ENCODE peak calls at places on chromosomes 1 and 21, in six cellular contexts. M is PC-3, X is fibroblast of lung, G is foreskin keratinocyte, C is IMR-90, E is type B pancreatic cell. D is an unnamed sample.

GRCh38 chr1:235878082-235878781 is 11.5 kb upstream of the LYST start:
- DNase-seq in C (no peak), M (no peak), E (no peak), G (peak), X (no peak), D (peak)

GRCh38 chr1:58741689-58742553 is 41.9 kb downstream of the JUN start:
- DNase-seq in M (no peak), G (no peak), C (no peak), E (no peak), X (no peak), D (no peak)

GRCh38 chr1:45238846-45239245 is 32.4 kb upstream of the ZSWIM5 start:
- DNase-seq in G (no peak), X (no peak), M (no peak), C (no peak), E (no peak), D (no peak)

GRCh38 chr1:223175032-223175431 is 32.0 kb upstream of the TLR5 start:
- DNase-seq in C (peak), E (no peak), M (peak), X (no peak), G (no peak), D (no peak)

GRCh38 chr1:224503161-224504118 is 68.8 kb upstream of the WDR26 start:
- DNase-seq in E (peak), M (peak), C (peak), G (peak), X (peak), D (peak)

GRCh38 chr1:115643219-115643618 is 1.4 kb downstream of the VANGL1 start:
- DNase-seq in M (no peak), C (no peak), E (no peak), X (no peak), G (no peak), D (no peak)

GRCh38 chr21:28704746-28705145 is 287.9 kb downstream of the LTN1 start:
- DNase-seq in M (no peak), X (peak), E (no peak), C (peak), G (no peak), D (no peak)

GRCh38 chr1:53396563-53397268 is 62.5 kb upstream of the DMRTB1 start:
- DNase-seq in X (no peak), C (no peak), M (no peak), G (no peak), E (no peak), D (no peak)

GRCh38 chr1:8814870-8815269 is 2.6 kb downstream of the RERE start:
- DNase-seq in M (no peak), E (peak), C (no peak), X (no peak), G (no peak), D (no peak)

GRCh38 chr1:155322571-155322952 is 1.9 kb downstream of the RUSC1 start:
- DNase-seq in G (no peak), X (peak), E (no peak), C (peak), M (peak), D (no peak)

DNA sequence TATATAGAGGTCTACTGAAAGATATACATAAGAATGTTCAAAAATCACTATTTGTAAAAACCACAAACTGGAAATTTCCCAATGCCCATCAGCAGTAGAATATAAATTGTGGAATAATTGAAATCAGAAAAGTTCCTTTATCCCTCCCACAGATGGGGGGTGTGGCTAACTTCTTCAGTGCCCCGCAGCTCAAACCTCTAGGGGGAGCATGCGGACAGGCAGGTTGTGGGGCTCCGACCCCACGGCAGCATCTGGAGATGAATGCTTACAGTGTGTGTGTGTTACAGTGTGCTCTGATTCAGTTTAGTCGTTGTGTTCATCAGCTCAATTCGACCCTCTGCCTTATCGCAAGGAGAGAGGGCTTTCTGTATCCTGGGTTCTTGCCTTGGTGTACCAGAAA is 262.1 kb upstream of the LRRC7 start:
- DNase-seq in X (no peak), G (no peak), E (no peak), C (no peak), M (peak), D (no peak)
- TF ChIP-seq CTCF in X (no peak), G (peak), E (no peak), C (no peak), M (peak), D (no peak)

DNA sequence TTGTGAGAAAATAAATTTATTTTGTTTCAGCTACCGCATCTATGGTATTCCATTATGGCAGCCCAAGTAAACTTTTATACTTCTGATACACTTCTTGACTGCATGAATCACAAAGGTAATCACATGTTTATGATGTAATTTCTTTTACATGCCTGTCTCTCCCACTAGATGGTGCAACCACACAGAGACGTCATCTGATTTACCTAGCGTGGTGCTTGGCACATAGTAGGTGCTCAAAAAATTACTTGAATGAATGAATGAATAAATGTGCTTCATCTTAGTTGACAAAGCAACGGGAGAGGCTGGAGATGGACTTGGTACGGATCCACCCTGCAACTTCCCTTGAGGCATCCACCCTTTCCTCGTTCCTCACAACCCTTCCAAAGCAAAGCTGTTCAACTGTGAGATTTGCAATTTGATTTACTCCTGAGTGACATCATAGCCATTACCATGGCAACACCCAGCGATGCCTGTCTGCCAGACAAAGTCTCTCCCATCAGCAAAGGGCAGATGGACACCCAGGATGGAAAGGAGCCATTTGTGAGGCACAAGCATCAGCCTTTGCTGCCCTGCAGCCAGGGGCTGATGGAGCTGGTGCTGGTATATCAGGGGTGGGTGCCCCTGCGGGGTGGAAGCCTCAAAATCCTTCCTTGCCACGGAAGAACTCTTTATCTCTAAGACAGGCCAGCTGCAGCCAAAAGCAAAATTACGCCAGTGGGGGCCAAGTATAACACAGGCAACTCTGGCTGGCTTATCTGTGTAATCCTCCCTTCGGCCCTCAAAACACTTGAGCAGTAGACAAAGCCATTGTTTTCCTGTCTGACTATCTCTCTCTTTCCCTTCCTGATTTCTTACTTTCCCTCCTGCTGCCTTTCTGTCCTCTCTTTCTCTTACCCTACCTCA is 18.9 kb upstream of the VWA5B1 start:
- DNase-seq in M (peak), E (no peak), G (no peak), X (no peak), C (no peak), D (no peak)
- TF ChIP-seq CTCF in M (peak), E (peak), G (peak), X (no peak), C (no peak), D (no peak)

GRCh38 chr1:237671935-237672334 is 218.8 kb downstream of the ZP4 start:
- DNase-seq in G (no peak), C (no peak), M (no peak), X (no peak), E (no peak), D (no peak)

GRCh38 chr1:237677979-237678378 is 212.7 kb downstream of the ZP4 start:
- DNase-seq in G (peak), C (peak), X (peak), E (no peak), M (peak), D (no peak)

GRCh38 chr1:237671262-237671661 is 219.5 kb downstream of the ZP4 start:
- DNase-seq in C (no peak), X (no peak), G (no peak), M (no peak), E (no peak), D (no peak)

GRCh38 chr1:237670296-237670695 is 220.4 kb downstream of the ZP4 start:
- DNase-seq in G (no peak), C (no peak), E (no peak), M (no peak), X (no peak), D (no peak)

GRCh38 chr1:237672748-237673147 is 218.0 kb downstream of the ZP4 start:
- DNase-seq in X (peak), G (no peak), E (no peak), M (peak), C (no peak), D (no peak)
- TF ChIP-seq CTCF in X (no peak), G (peak), E (no peak), M (peak), C (no peak), D (no peak)

GRCh38 chr1:11158291-11158690 is 30.9 kb upstream of the ANGPTL7 start:
- DNase-seq in E (no peak), M (peak), C (no peak), G (no peak), X (no peak), D (no peak)
- TF ChIP-seq CTCF in E (no peak), M (peak), C (no peak), G (peak), X (no peak), D (no peak)

GRCh38 chr1:84603223-84603622 is 29.0 kb upstream of the CTBS start:
- DNase-seq in M (peak), E (no peak), C (peak), X (no peak), G (no peak), D (no peak)

GRCh38 chr1:84605157-84605556 is 30.9 kb upstream of the CTBS start:
- DNase-seq in M (no peak), G (no peak), C (no peak), X (no peak), E (no peak), D (no peak)

GRCh38 chr1:84600796-84601195 is 26.6 kb upstream of the CTBS start:
- DNase-seq in X (no peak), E (no peak), G (no peak), C (no peak), M (no peak), D (no peak)

GRCh38 chr1:84606977-84607376 is 32.7 kb upstream of the CTBS start:
- DNase-seq in G (no peak), C (no peak), M (no peak), X (no peak), E (no peak), D (no peak)

GRCh38 chr1:84603941-84604830 is 29.9 kb upstream of the CTBS start:
- DNase-seq in G (peak), M (peak), E (no peak), X (peak), C (peak), D (no peak)
- TF ChIP-seq CTCF in G (peak), M (peak), E (no peak), X (peak), C (peak), D (no peak)